ENCODE peak calls at places on chromosomes 16 and 17, in seven cellular contexts. One of them, this sample, is unnamed.

GRCh38 chr16:53064179-53064578 is 9.4 kb downstream of the CHD9 start:
- DNase-seq in HCT116: no peak
- DNase-seq in prostate gland: no peak
- DNase-seq in neural crest cell: no peak
- DNase-seq in mucosa of descending colon: no peak
- DNase-seq in RWPE1: no peak
- DNase-seq in astrocyte of the spinal cord: no peak
- DNase-seq in this sample: no peak

GRCh38 chr16:86396318-86396882 is 113.9 kb upstream of the FOXF1 start:
- DNase-seq in HCT116: no peak
- DNase-seq in prostate gland: no peak
- DNase-seq in neural crest cell: no peak
- DNase-seq in mucosa of descending colon: peak
- DNase-seq in RWPE1: no peak
- DNase-seq in astrocyte of the spinal cord: peak
- DNase-seq in this sample: no peak

GRCh38 chr17:8064590-8065019 is 22.9 kb downstream of the ALOX12B start:
- DNase-seq in HCT116: no peak
- DNase-seq in prostate gland: no peak
- DNase-seq in neural crest cell: no peak
- DNase-seq in mucosa of descending colon: no peak
- DNase-seq in RWPE1: no peak
- DNase-seq in astrocyte of the spinal cord: no peak
- DNase-seq in this sample: no peak

GRCh38 chr17:17341452-17341851 is 38.3 kb downstream of the NT5M start:
- DNase-seq in HCT116: no peak
- DNase-seq in prostate gland: no peak
- DNase-seq in neural crest cell: no peak
- DNase-seq in mucosa of descending colon: no peak
- DNase-seq in RWPE1: no peak
- DNase-seq in astrocyte of the spinal cord: no peak
- DNase-seq in this sample: no peak

GRCh38 chr17:2483084-2483483 is 28.6 kb downstream of the METTL16 start:
- DNase-seq in HCT116: no peak
- DNase-seq in prostate gland: no peak
- DNase-seq in neural crest cell: no peak
- DNase-seq in mucosa of descending colon: no peak
- DNase-seq in RWPE1: no peak
- DNase-seq in astrocyte of the spinal cord: no peak
- DNase-seq in this sample: no peak

GRCh38 chr16:83100679-83101078 is 473.9 kb downstream of the CDH13 start:
- DNase-seq in HCT116: no peak
- DNase-seq in prostate gland: no peak
- DNase-seq in neural crest cell: no peak
- DNase-seq in mucosa of descending colon: no peak
- DNase-seq in RWPE1: peak
- DNase-seq in astrocyte of the spinal cord: no peak
- DNase-seq in this sample: no peak

GRCh38 chr17:55674107-55674506 is 48.6 kb downstream of the TMEM100 start:
- DNase-seq in HCT116: no peak
- DNase-seq in prostate gland: no peak
- DNase-seq in neural crest cell: no peak
- DNase-seq in mucosa of descending colon: no peak
- DNase-seq in RWPE1: no peak
- DNase-seq in astrocyte of the spinal cord: no peak
- DNase-seq in this sample: no peak

GRCh38 chr16:26605872-26606271 is 460.9 kb upstream of the C16orf82 start:
- DNase-seq in HCT116: no peak
- DNase-seq in prostate gland: no peak
- DNase-seq in neural crest cell: no peak
- DNase-seq in mucosa of descending colon: no peak
- DNase-seq in RWPE1: no peak
- DNase-seq in astrocyte of the spinal cord: no peak
- DNase-seq in this sample: peak

GRCh38 chr17:81068411-81068810 is 33.5 kb downstream of the BAIAP2 start:
- DNase-seq in HCT116: no peak
- DNase-seq in prostate gland: no peak
- DNase-seq in neural crest cell: no peak
- DNase-seq in mucosa of descending colon: no peak
- DNase-seq in RWPE1: no peak
- DNase-seq in astrocyte of the spinal cord: no peak
- DNase-seq in this sample: no peak

GRCh38 chr17:39674702-39675389 is 6.6 kb downstream of the PNMT start:
- DNase-seq in HCT116: no peak
- DNase-seq in prostate gland: peak
- DNase-seq in neural crest cell: no peak
- DNase-seq in mucosa of descending colon: peak
- DNase-seq in RWPE1: no peak
- DNase-seq in astrocyte of the spinal cord: no peak
- DNase-seq in this sample: no peak

GRCh38 chr17:45143767-45144198 is 4.5 kb upstream of the HEXIM1 start:
- DNase-seq in HCT116: no peak
- DNase-seq in prostate gland: peak
- DNase-seq in neural crest cell: no peak
- DNase-seq in mucosa of descending colon: peak
- DNase-seq in RWPE1: no peak
- DNase-seq in astrocyte of the spinal cord: peak
- DNase-seq in this sample: peak

GRCh38 chr17:67974598-67975066 is 21.6 kb downstream of the C17orf58 start:
- DNase-seq in HCT116: no peak
- DNase-seq in prostate gland: no peak
- DNase-seq in neural crest cell: no peak
- DNase-seq in mucosa of descending colon: no peak
- DNase-seq in RWPE1: no peak
- DNase-seq in astrocyte of the spinal cord: no peak
- DNase-seq in this sample: no peak

GRCh38 chr17:63116228-63116627 is 150.2 kb downstream of the TANC2 start:
- DNase-seq in HCT116: no peak
- DNase-seq in prostate gland: no peak
- DNase-seq in neural crest cell: no peak
- DNase-seq in mucosa of descending colon: no peak
- DNase-seq in RWPE1: no peak
- DNase-seq in astrocyte of the spinal cord: no peak
- DNase-seq in this sample: no peak

GRCh38 chr17:63117431-63117830 is 151.4 kb downstream of the TANC2 start:
- DNase-seq in HCT116: no peak
- DNase-seq in prostate gland: no peak
- DNase-seq in neural crest cell: no peak
- DNase-seq in mucosa of descending colon: no peak
- DNase-seq in RWPE1: no peak
- DNase-seq in astrocyte of the spinal cord: no peak
- DNase-seq in this sample: no peak

GRCh38 chr17:63116967-63117366 is 150.9 kb downstream of the TANC2 start:
- DNase-seq in HCT116: no peak
- DNase-seq in prostate gland: peak
- DNase-seq in neural crest cell: no peak
- DNase-seq in mucosa of descending colon: no peak
- DNase-seq in RWPE1: peak
- DNase-seq in astrocyte of the spinal cord: peak
- DNase-seq in this sample: no peak

DNA sequence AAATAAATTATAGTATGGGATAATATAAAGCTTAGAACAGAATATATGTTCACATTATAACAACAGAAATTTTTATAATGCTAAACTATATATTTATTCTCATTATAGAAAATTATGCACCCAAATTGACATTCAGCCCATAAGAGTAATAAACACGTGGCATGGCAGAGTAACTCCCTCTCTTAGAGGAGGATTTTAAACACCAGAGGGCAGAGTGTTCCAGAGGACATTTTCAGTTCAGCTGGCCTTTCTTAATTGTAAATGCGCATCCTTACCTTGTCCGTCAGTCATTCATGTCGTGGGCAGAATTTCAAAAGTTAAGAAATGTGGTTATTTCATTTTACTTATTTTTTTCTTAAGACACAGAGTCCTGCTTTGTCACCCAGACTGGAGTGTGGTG is 147.1 kb downstream of the TANC2 start:
- DNase-seq in HCT116: no peak
- DNase-seq in prostate gland: no peak
- DNase-seq in neural crest cell: no peak
- DNase-seq in mucosa of descending colon: no peak
- DNase-seq in RWPE1: no peak
- DNase-seq in astrocyte of the spinal cord: no peak
- DNase-seq in this sample: no peak
- TF ChIP-seq CTCF in HCT116: peak
- TF ChIP-seq CTCF in prostate gland: no peak
- TF ChIP-seq CTCF in neural crest cell: peak
- TF ChIP-seq CTCF in mucosa of descending colon: no peak
- TF ChIP-seq CTCF in RWPE1: no peak
- TF ChIP-seq CTCF in astrocyte of the spinal cord: no peak
- TF ChIP-seq CTCF in this sample: peak

GRCh38 chr16:1180772-1181714 is 28.1 kb downstream of the CACNA1H start:
- DNase-seq in HCT116: no peak
- DNase-seq in prostate gland: no peak
- DNase-seq in neural crest cell: no peak
- DNase-seq in mucosa of descending colon: no peak
- DNase-seq in RWPE1: no peak
- DNase-seq in astrocyte of the spinal cord: no peak
- DNase-seq in this sample: no peak
- TF ChIP-seq CTCF in HCT116: peak
- TF ChIP-seq CTCF in prostate gland: no peak
- TF ChIP-seq CTCF in neural crest cell: peak
- TF ChIP-seq CTCF in mucosa of descending colon: no peak
- TF ChIP-seq CTCF in RWPE1: no peak
- TF ChIP-seq CTCF in astrocyte of the spinal cord: peak
- TF ChIP-seq CTCF in this sample: peak

DNA sequence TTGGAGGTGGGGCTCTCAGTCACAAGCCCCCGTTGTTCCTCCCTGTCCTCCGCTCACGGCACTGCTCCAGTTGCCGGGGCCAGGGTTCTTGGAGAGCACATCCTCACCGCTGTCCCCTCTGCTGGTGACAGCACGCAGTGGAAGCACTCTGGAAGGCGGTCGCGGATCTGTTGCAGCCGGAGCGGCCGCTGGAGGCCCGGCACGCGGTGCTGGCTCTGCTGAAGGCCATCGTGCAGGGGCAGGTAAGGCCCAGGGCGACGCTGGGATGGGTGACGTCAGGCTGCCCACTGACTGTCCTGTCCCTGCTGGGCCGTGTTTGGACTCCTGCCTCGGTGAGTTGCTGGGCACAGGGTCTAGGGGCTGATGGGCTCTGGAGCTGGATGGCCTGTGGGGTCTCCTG is 5.4 kb downstream of the TSC2 start:
- DNase-seq in HCT116: no peak
- DNase-seq in prostate gland: no peak
- DNase-seq in neural crest cell: no peak
- DNase-seq in mucosa of descending colon: no peak
- DNase-seq in RWPE1: no peak
- DNase-seq in astrocyte of the spinal cord: no peak
- DNase-seq in this sample: no peak
- TF ChIP-seq CTCF in HCT116: no peak
- TF ChIP-seq CTCF in prostate gland: no peak
- TF ChIP-seq CTCF in neural crest cell: no peak
- TF ChIP-seq CTCF in mucosa of descending colon: no peak
- TF ChIP-seq CTCF in RWPE1: no peak
- TF ChIP-seq CTCF in astrocyte of the spinal cord: no peak
- TF ChIP-seq CTCF in this sample: no peak

GRCh38 chr16:65525743-65526142 is 403.9 kb upstream of the CDH11 start:
- DNase-seq in HCT116: no peak
- DNase-seq in prostate gland: no peak
- DNase-seq in neural crest cell: no peak
- DNase-seq in mucosa of descending colon: no peak
- DNase-seq in RWPE1: no peak
- DNase-seq in astrocyte of the spinal cord: no peak
- DNase-seq in this sample: no peak
- TF ChIP-seq CTCF in HCT116: no peak
- TF ChIP-seq CTCF in prostate gland: no peak
- TF ChIP-seq CTCF in neural crest cell: no peak
- TF ChIP-seq CTCF in mucosa of descending colon: no peak
- TF ChIP-seq CTCF in RWPE1: no peak
- TF ChIP-seq CTCF in astrocyte of the spinal cord: peak
- TF ChIP-seq CTCF in this sample: no peak

DNA sequence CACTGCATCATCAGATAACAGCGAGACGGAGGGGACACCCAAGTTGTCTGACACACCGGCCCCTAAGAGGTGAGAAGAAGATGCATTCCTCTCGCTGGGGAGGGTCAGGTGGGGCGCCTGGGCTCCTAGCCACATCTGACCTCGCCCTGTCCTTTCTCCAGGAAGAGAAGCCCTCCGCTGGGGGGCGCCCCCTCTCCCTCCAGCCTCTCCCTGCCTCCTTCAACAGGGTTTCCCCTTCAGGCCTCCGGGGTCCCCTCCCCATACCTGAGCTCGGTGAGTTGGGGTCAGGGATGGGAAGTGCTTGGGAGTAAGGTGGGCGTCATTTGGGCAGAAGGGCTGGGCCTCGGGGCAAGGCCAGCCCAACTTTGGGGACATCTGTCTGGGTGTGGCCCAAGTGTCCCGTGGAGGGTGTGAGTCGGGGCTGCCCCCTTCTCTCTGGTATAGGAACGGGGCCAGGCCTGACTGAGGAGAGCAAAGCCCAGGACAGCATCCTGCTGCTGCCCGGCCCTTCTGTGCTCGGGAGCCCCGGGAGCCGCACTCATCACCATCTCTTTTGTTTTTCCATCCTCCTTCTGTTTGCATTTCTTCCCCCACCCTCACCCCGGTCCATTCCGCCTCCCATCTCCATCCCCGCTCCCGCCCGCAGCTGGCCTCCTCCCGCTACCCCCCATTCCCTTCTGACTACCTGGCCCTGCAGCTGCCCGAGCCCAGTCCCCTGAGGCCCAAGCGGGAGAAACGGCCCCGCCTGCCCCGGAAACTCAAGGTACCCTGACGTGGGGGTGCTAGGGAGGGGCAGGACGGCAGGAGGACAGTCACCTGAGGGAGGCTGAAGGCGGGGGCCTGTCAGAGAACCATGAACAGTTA is 5.0 kb downstream of the INO80E start:
- DNase-seq in HCT116: no peak
- DNase-seq in prostate gland: no peak
- DNase-seq in neural crest cell: no peak
- DNase-seq in mucosa of descending colon: no peak
- DNase-seq in RWPE1: no peak
- DNase-seq in astrocyte of the spinal cord: no peak
- DNase-seq in this sample: no peak
- TF ChIP-seq CTCF in HCT116: no peak
- TF ChIP-seq CTCF in prostate gland: no peak
- TF ChIP-seq CTCF in neural crest cell: no peak
- TF ChIP-seq CTCF in mucosa of descending colon: no peak
- TF ChIP-seq CTCF in RWPE1: no peak
- TF ChIP-seq CTCF in astrocyte of the spinal cord: peak
- TF ChIP-seq CTCF in this sample: no peak